ENCODE peak calls at places on chromosome 9, in ten cellular contexts. One of them, this sample, is unnamed.

GRCh38 chr9:134365791-134366222 is 39.6 kb downstream of the RXRA start:
- DNase-seq in retinal pigment epithelial cell: no peak
- DNase-seq in NCI-H1105 treated with DMSO at 0.1 percent for 48 hours: peak
- DNase-seq in AG08396: peak
- DNase-seq in AG09319: peak
- DNase-seq in kidney tubule cell: peak
- DNase-seq in anterior cingulate cortex: no peak
- DNase-seq in NCI-H187 treated with DMSO at 0.1 percent for 48 hours: no peak
- DNase-seq in NCI-H460: no peak
- DNase-seq in left ventricle myocardium inferior: peak
- DNase-seq in this sample: no peak

GRCh38 chr9:129656795-129657390 is 8.6 kb upstream of the PRRX2 start:
- DNase-seq in retinal pigment epithelial cell: no peak
- DNase-seq in NCI-H1105 treated with DMSO at 0.1 percent for 48 hours: no peak
- DNase-seq in AG08396: peak
- DNase-seq in AG09319: no peak
- DNase-seq in kidney tubule cell: peak
- DNase-seq in anterior cingulate cortex: no peak
- DNase-seq in NCI-H187 treated with DMSO at 0.1 percent for 48 hours: no peak
- DNase-seq in NCI-H460: peak
- DNase-seq in left ventricle myocardium inferior: no peak
- DNase-seq in this sample: peak

GRCh38 chr9:6305954-6306563 is 22.1 kb upstream of the TPD52L3 start:
- DNase-seq in retinal pigment epithelial cell: peak
- DNase-seq in NCI-H1105 treated with DMSO at 0.1 percent for 48 hours: peak
- DNase-seq in AG08396: peak
- DNase-seq in AG09319: peak
- DNase-seq in kidney tubule cell: peak
- DNase-seq in anterior cingulate cortex: no peak
- DNase-seq in NCI-H187 treated with DMSO at 0.1 percent for 48 hours: no peak
- DNase-seq in NCI-H460: peak
- DNase-seq in left ventricle myocardium inferior: no peak
- DNase-seq in this sample: peak

GRCh38 chr9:22986556-22986955 is 539.9 kb downstream of the DMRTA1 start:
- DNase-seq in retinal pigment epithelial cell: no peak
- DNase-seq in NCI-H1105 treated with DMSO at 0.1 percent for 48 hours: no peak
- DNase-seq in AG08396: no peak
- DNase-seq in AG09319: no peak
- DNase-seq in kidney tubule cell: no peak
- DNase-seq in anterior cingulate cortex: no peak
- DNase-seq in NCI-H187 treated with DMSO at 0.1 percent for 48 hours: no peak
- DNase-seq in NCI-H460: no peak
- DNase-seq in left ventricle myocardium inferior: no peak
- DNase-seq in this sample: no peak

GRCh38 chr9:109274768-109275596 is 45.9 kb downstream of the EPB41L4B start:
- DNase-seq in retinal pigment epithelial cell: no peak
- DNase-seq in NCI-H1105 treated with DMSO at 0.1 percent for 48 hours: peak
- DNase-seq in AG08396: no peak
- DNase-seq in AG09319: no peak
- DNase-seq in kidney tubule cell: no peak
- DNase-seq in anterior cingulate cortex: no peak
- DNase-seq in NCI-H187 treated with DMSO at 0.1 percent for 48 hours: no peak
- DNase-seq in NCI-H460: no peak
- DNase-seq in left ventricle myocardium inferior: no peak
- DNase-seq in this sample: no peak

GRCh38 chr9:116605904-116606341 is 81.2 kb upstream of the TRIM32 start:
- DNase-seq in retinal pigment epithelial cell: no peak
- DNase-seq in NCI-H1105 treated with DMSO at 0.1 percent for 48 hours: no peak
- DNase-seq in AG08396: no peak
- DNase-seq in AG09319: peak
- DNase-seq in kidney tubule cell: no peak
- DNase-seq in anterior cingulate cortex: no peak
- DNase-seq in NCI-H187 treated with DMSO at 0.1 percent for 48 hours: no peak
- DNase-seq in NCI-H460: no peak
- DNase-seq in left ventricle myocardium inferior: peak
- DNase-seq in this sample: no peak

GRCh38 chr9:123120131-123120530 is 86.7 kb downstream of the GPR21 start:
- DNase-seq in retinal pigment epithelial cell: no peak
- DNase-seq in NCI-H1105 treated with DMSO at 0.1 percent for 48 hours: no peak
- DNase-seq in AG08396: no peak
- DNase-seq in AG09319: no peak
- DNase-seq in kidney tubule cell: no peak
- DNase-seq in anterior cingulate cortex: no peak
- DNase-seq in NCI-H187 treated with DMSO at 0.1 percent for 48 hours: no peak
- DNase-seq in NCI-H460: no peak
- DNase-seq in left ventricle myocardium inferior: no peak
- DNase-seq in this sample: no peak

GRCh38 chr9:93651521-93651950 is 75.2 kb downstream of the PHF2 start:
- DNase-seq in retinal pigment epithelial cell: no peak
- DNase-seq in NCI-H1105 treated with DMSO at 0.1 percent for 48 hours: no peak
- DNase-seq in AG08396: no peak
- DNase-seq in AG09319: no peak
- DNase-seq in kidney tubule cell: no peak
- DNase-seq in anterior cingulate cortex: no peak
- DNase-seq in NCI-H187 treated with DMSO at 0.1 percent for 48 hours: no peak
- DNase-seq in NCI-H460: no peak
- DNase-seq in left ventricle myocardium inferior: peak
- DNase-seq in this sample: no peak

GRCh38 chr9:27247756-27248155 is 49.2 kb downstream of the EQTN start:
- DNase-seq in retinal pigment epithelial cell: peak
- DNase-seq in NCI-H1105 treated with DMSO at 0.1 percent for 48 hours: peak
- DNase-seq in AG08396: peak
- DNase-seq in AG09319: peak
- DNase-seq in kidney tubule cell: peak
- DNase-seq in anterior cingulate cortex: no peak
- DNase-seq in NCI-H187 treated with DMSO at 0.1 percent for 48 hours: no peak
- DNase-seq in NCI-H460: peak
- DNase-seq in left ventricle myocardium inferior: no peak
- DNase-seq in this sample: no peak

GRCh38 chr9:85702191-85702590 is 39.6 kb downstream of the AGTPBP1 start:
- DNase-seq in retinal pigment epithelial cell: no peak
- DNase-seq in NCI-H1105 treated with DMSO at 0.1 percent for 48 hours: no peak
- DNase-seq in AG08396: no peak
- DNase-seq in AG09319: no peak
- DNase-seq in kidney tubule cell: no peak
- DNase-seq in anterior cingulate cortex: no peak
- DNase-seq in NCI-H187 treated with DMSO at 0.1 percent for 48 hours: no peak
- DNase-seq in NCI-H460: no peak
- DNase-seq in left ventricle myocardium inferior: no peak
- DNase-seq in this sample: no peak

GRCh38 chr9:136624184-136624951 is 38.3 kb upstream of the EGFL7 start:
- DNase-seq in retinal pigment epithelial cell: no peak
- DNase-seq in NCI-H1105 treated with DMSO at 0.1 percent for 48 hours: no peak
- DNase-seq in AG08396: no peak
- DNase-seq in AG09319: no peak
- DNase-seq in kidney tubule cell: no peak
- DNase-seq in anterior cingulate cortex: no peak
- DNase-seq in NCI-H187 treated with DMSO at 0.1 percent for 48 hours: no peak
- DNase-seq in NCI-H460: no peak
- DNase-seq in left ventricle myocardium inferior: no peak
- DNase-seq in this sample: no peak

GRCh38 chr9:79131876-79132377 is 439.8 kb upstream of the TLE4 start:
- DNase-seq in retinal pigment epithelial cell: no peak
- DNase-seq in NCI-H1105 treated with DMSO at 0.1 percent for 48 hours: no peak
- DNase-seq in AG08396: no peak
- DNase-seq in AG09319: no peak
- DNase-seq in kidney tubule cell: no peak
- DNase-seq in anterior cingulate cortex: no peak
- DNase-seq in NCI-H187 treated with DMSO at 0.1 percent for 48 hours: no peak
- DNase-seq in NCI-H460: no peak
- DNase-seq in left ventricle myocardium inferior: no peak
- DNase-seq in this sample: no peak

GRCh38 chr9:123620258-123620657 is 264.3 kb downstream of the CRB2 start:
- DNase-seq in retinal pigment epithelial cell: no peak
- DNase-seq in NCI-H1105 treated with DMSO at 0.1 percent for 48 hours: no peak
- DNase-seq in AG08396: no peak
- DNase-seq in AG09319: no peak
- DNase-seq in kidney tubule cell: peak
- DNase-seq in anterior cingulate cortex: no peak
- DNase-seq in NCI-H187 treated with DMSO at 0.1 percent for 48 hours: no peak
- DNase-seq in NCI-H460: no peak
- DNase-seq in left ventricle myocardium inferior: no peak
- DNase-seq in this sample: no peak

GRCh38 chr9:109317979-109318671 is 2.7 kb downstream of the EPB41L4B start:
- DNase-seq in retinal pigment epithelial cell: no peak
- DNase-seq in NCI-H1105 treated with DMSO at 0.1 percent for 48 hours: peak
- DNase-seq in AG08396: no peak
- DNase-seq in AG09319: no peak
- DNase-seq in kidney tubule cell: peak
- DNase-seq in anterior cingulate cortex: no peak
- DNase-seq in NCI-H187 treated with DMSO at 0.1 percent for 48 hours: peak
- DNase-seq in NCI-H460: no peak
- DNase-seq in left ventricle myocardium inferior: no peak
- DNase-seq in this sample: no peak

GRCh38 chr9:72601595-72601994 is 80.2 kb downstream of the TMC1 start:
- DNase-seq in retinal pigment epithelial cell: no peak
- DNase-seq in NCI-H1105 treated with DMSO at 0.1 percent for 48 hours: no peak
- DNase-seq in AG08396: no peak
- DNase-seq in AG09319: no peak
- DNase-seq in kidney tubule cell: no peak
- DNase-seq in anterior cingulate cortex: no peak
- DNase-seq in NCI-H187 treated with DMSO at 0.1 percent for 48 hours: no peak
- DNase-seq in NCI-H460: no peak
- DNase-seq in left ventricle myocardium inferior: no peak
- DNase-seq in this sample: no peak

GRCh38 chr9:109161471-109161870 is 5.6 kb downstream of the FRRS1L start:
- DNase-seq in retinal pigment epithelial cell: no peak
- DNase-seq in NCI-H1105 treated with DMSO at 0.1 percent for 48 hours: peak
- DNase-seq in AG08396: no peak
- DNase-seq in AG09319: no peak
- DNase-seq in kidney tubule cell: no peak
- DNase-seq in anterior cingulate cortex: no peak
- DNase-seq in NCI-H187 treated with DMSO at 0.1 percent for 48 hours: no peak
- DNase-seq in NCI-H460: no peak
- DNase-seq in left ventricle myocardium inferior: no peak
- DNase-seq in this sample: no peak

GRCh38 chr9:134360897-134361296 is 34.6 kb downstream of the RXRA start:
- DNase-seq in retinal pigment epithelial cell: peak
- DNase-seq in NCI-H1105 treated with DMSO at 0.1 percent for 48 hours: no peak
- DNase-seq in AG08396: peak
- DNase-seq in AG09319: no peak
- DNase-seq in kidney tubule cell: no peak
- DNase-seq in anterior cingulate cortex: no peak
- DNase-seq in NCI-H187 treated with DMSO at 0.1 percent for 48 hours: no peak
- DNase-seq in NCI-H460: no peak
- DNase-seq in left ventricle myocardium inferior: peak
- DNase-seq in this sample: no peak

GRCh38 chr9:135746565-135746964 is 44.6 kb downstream of the KCNT1 start:
- DNase-seq in retinal pigment epithelial cell: no peak
- DNase-seq in NCI-H1105 treated with DMSO at 0.1 percent for 48 hours: no peak
- DNase-seq in AG08396: no peak
- DNase-seq in AG09319: no peak
- DNase-seq in kidney tubule cell: no peak
- DNase-seq in anterior cingulate cortex: no peak
- DNase-seq in NCI-H187 treated with DMSO at 0.1 percent for 48 hours: no peak
- DNase-seq in NCI-H460: no peak
- DNase-seq in left ventricle myocardium inferior: no peak
- DNase-seq in this sample: no peak

GRCh38 chr9:106886111-106887046 is 23.4 kb downstream of the ZNF462 start:
- DNase-seq in retinal pigment epithelial cell: no peak
- DNase-seq in NCI-H1105 treated with DMSO at 0.1 percent for 48 hours: no peak
- DNase-seq in AG08396: no peak
- DNase-seq in AG09319: no peak
- DNase-seq in kidney tubule cell: no peak
- DNase-seq in anterior cingulate cortex: no peak
- DNase-seq in NCI-H187 treated with DMSO at 0.1 percent for 48 hours: no peak
- DNase-seq in NCI-H460: no peak
- DNase-seq in left ventricle myocardium inferior: no peak
- DNase-seq in this sample: no peak

GRCh38 chr9:98913705-98914104 is 30.0 kb upstream of the COL15A1 start:
- DNase-seq in retinal pigment epithelial cell: no peak
- DNase-seq in NCI-H1105 treated with DMSO at 0.1 percent for 48 hours: no peak
- DNase-seq in AG08396: no peak
- DNase-seq in AG09319: no peak
- DNase-seq in kidney tubule cell: no peak
- DNase-seq in anterior cingulate cortex: no peak
- DNase-seq in NCI-H187 treated with DMSO at 0.1 percent for 48 hours: no peak
- DNase-seq in NCI-H460: no peak
- DNase-seq in left ventricle myocardium inferior: no peak
- DNase-seq in this sample: no peak

GRCh38 chr9:2729721-2730120 is 12.4 kb downstream of the KCNV2 start:
- DNase-seq in retinal pigment epithelial cell: no peak
- DNase-seq in NCI-H1105 treated with DMSO at 0.1 percent for 48 hours: no peak
- DNase-seq in AG08396: no peak
- DNase-seq in AG09319: no peak
- DNase-seq in kidney tubule cell: no peak
- DNase-seq in anterior cingulate cortex: no peak
- DNase-seq in NCI-H187 treated with DMSO at 0.1 percent for 48 hours: no peak
- DNase-seq in NCI-H460: no peak
- DNase-seq in left ventricle myocardium inferior: no peak
- DNase-seq in this sample: no peak

GRCh38 chr9:133807037-133807436 is 68.9 kb upstream of the SARDH start:
- DNase-seq in retinal pigment epithelial cell: no peak
- DNase-seq in NCI-H1105 treated with DMSO at 0.1 percent for 48 hours: no peak
- DNase-seq in AG08396: no peak
- DNase-seq in AG09319: no peak
- DNase-seq in kidney tubule cell: no peak
- DNase-seq in anterior cingulate cortex: no peak
- DNase-seq in NCI-H187 treated with DMSO at 0.1 percent for 48 hours: no peak
- DNase-seq in NCI-H460: no peak
- DNase-seq in left ventricle myocardium inferior: no peak
- DNase-seq in this sample: no peak

GRCh38 chr9:31606678-31607077 is 777.8 kb upstream of the ACO1 start:
- DNase-seq in retinal pigment epithelial cell: no peak
- DNase-seq in NCI-H1105 treated with DMSO at 0.1 percent for 48 hours: no peak
- DNase-seq in AG08396: no peak
- DNase-seq in AG09319: no peak
- DNase-seq in kidney tubule cell: no peak
- DNase-seq in anterior cingulate cortex: no peak
- DNase-seq in NCI-H187 treated with DMSO at 0.1 percent for 48 hours: no peak
- DNase-seq in NCI-H460: no peak
- DNase-seq in left ventricle myocardium inferior: no peak
- DNase-seq in this sample: no peak

GRCh38 chr9:14406463-14406862 is 92.5 kb upstream of the NFIB start:
- DNase-seq in retinal pigment epithelial cell: no peak
- DNase-seq in NCI-H1105 treated with DMSO at 0.1 percent for 48 hours: no peak
- DNase-seq in AG08396: no peak
- DNase-seq in AG09319: no peak
- DNase-seq in kidney tubule cell: no peak
- DNase-seq in anterior cingulate cortex: no peak
- DNase-seq in NCI-H187 treated with DMSO at 0.1 percent for 48 hours: no peak
- DNase-seq in NCI-H460: no peak
- DNase-seq in left ventricle myocardium inferior: no peak
- DNase-seq in this sample: no peak

GRCh38 chr9:91486699-91487497 is 63.3 kb upstream of the NFIL3 start:
- DNase-seq in retinal pigment epithelial cell: no peak
- DNase-seq in NCI-H1105 treated with DMSO at 0.1 percent for 48 hours: no peak
- DNase-seq in AG08396: peak
- DNase-seq in AG09319: no peak
- DNase-seq in kidney tubule cell: no peak
- DNase-seq in anterior cingulate cortex: no peak
- DNase-seq in NCI-H187 treated with DMSO at 0.1 percent for 48 hours: no peak
- DNase-seq in NCI-H460: no peak
- DNase-seq in left ventricle myocardium inferior: no peak
- DNase-seq in this sample: no peak

GRCh38 chr9:110543631-110544051 is 35.9 kb downstream of the SVEP1 start:
- DNase-seq in retinal pigment epithelial cell: no peak
- DNase-seq in NCI-H1105 treated with DMSO at 0.1 percent for 48 hours: peak
- DNase-seq in AG08396: no peak
- DNase-seq in AG09319: no peak
- DNase-seq in kidney tubule cell: peak
- DNase-seq in anterior cingulate cortex: no peak
- DNase-seq in NCI-H187 treated with DMSO at 0.1 percent for 48 hours: no peak
- DNase-seq in NCI-H460: no peak
- DNase-seq in left ventricle myocardium inferior: no peak
- DNase-seq in this sample: no peak